ENCODE peak calls at places on chromosomes 16 and 17, in seven cellular contexts. V is Calu3; E is activated CD8-positive, alpha-beta memory T cell treated with anti-CD3 and anti-CD28 coated beads for 4 hours; X is central memory CD4-positive, alpha-beta T cell; U is prostate gland; C is NCI-H1092; W is tibial nerve. R is an unnamed sample.

GRCh38 chr17:18185391-18185790 is 1.8 kb downstream of the ALKBH5 start:
- DNase-seq in V (no peak), E (no peak), X (no peak), U (no peak), C (no peak), W (no peak), R (no peak)

GRCh38 chr16:10114411-10114810 is 67.8 kb downstream of the GRIN2A start:
- DNase-seq in V (no peak), E (no peak), X (no peak), U (no peak), C (no peak), W (no peak), R (no peak)

GRCh38 chr17:65627892-65628622 is 66.6 kb upstream of the AXIN2 start:
- DNase-seq in V (peak; percentile 23), E (no peak), X (no peak), U (peak; percentile 85), C (peak; percentile 70), W (no peak), R (peak; percentile 85)

GRCh38 chr17:73394523-73395450 is 83.0 kb upstream of the CDC42EP4 start:
- DNase-seq in V (no peak), E (no peak), X (no peak), U (no peak), C (peak; percentile 48), W (no peak), R (no peak)

GRCh38 chr16:27735031-27735430 is 185.1 kb downstream of the KATNIP start:
- DNase-seq in V (no peak), E (no peak), X (no peak), U (no peak), C (no peak), W (no peak), R (no peak)

GRCh38 chr17:28744104-28744801 is 442 bp downstream of the TRAF4 start:
- DNase-seq in V (peak; percentile 70), E (peak; percentile 48), X (peak; percentile 46), U (no peak), C (peak; percentile 16), W (no peak), R (no peak)

GRCh38 chr16:47018223-47018891 is 44.9 kb upstream of the DNAJA2 start:
- DNase-seq in V (peak; percentile 72), E (no peak), X (peak; percentile 20), U (peak; percentile 55), C (peak; percentile 17), W (no peak), R (peak; percentile 49)

GRCh38 chr16:25063865-25064264 is 47.7 kb upstream of the LCMT1 start:
- DNase-seq in V (no peak), E (no peak), X (no peak), U (no peak), C (no peak), W (no peak), R (no peak)

GRCh38 chr16:67919618-67920210 is 11.9 kb downstream of the CTRL start:
- DNase-seq in V (no peak), E (no peak), X (no peak), U (no peak), C (no peak), W (no peak), R (no peak)

R was measured in LNCaP clone FGC.